ENCODE peak calls at places on chromosomes 13 and 19, in nine cellular contexts. One of them, this sample, is unnamed.

GRCh38 chr13:95614641-95615245 is 29.8 kb downstream of the DZIP1 start:
- DNase-seq in amniotic stem cell: no peak
- DNase-seq in activated CD4-positive, CD25-positive, alpha-beta regulatory T cell treated with anti-CD3 and anti-CD28 coated beads, Interleukin-2, amount 50 U/mL, for 72 hours: no peak
- DNase-seq in NCI-H1436: no peak
- DNase-seq in upper lobe of right lung: no peak
- DNase-seq in NCI-H1930: no peak
- DNase-seq in activated CD4-positive, alpha-beta T cell treated with anti-CD3 and anti-CD28 coated beads for 48 hours: no peak
- DNase-seq in BJ: no peak
- DNase-seq in activated naive CD8-positive, alpha-beta T cell treated with anti-CD3 and anti-CD28 coated beads for 36 hours: no peak
- DNase-seq in this sample: no peak

GRCh38 chr13:108742681-108743080 is 113.3 kb downstream of the MYO16 start:
- DNase-seq in amniotic stem cell: no peak
- DNase-seq in activated CD4-positive, CD25-positive, alpha-beta regulatory T cell treated with anti-CD3 and anti-CD28 coated beads, Interleukin-2, amount 50 U/mL, for 72 hours: no peak
- DNase-seq in NCI-H1436: no peak
- DNase-seq in upper lobe of right lung: no peak
- DNase-seq in NCI-H1930: no peak
- DNase-seq in activated CD4-positive, alpha-beta T cell treated with anti-CD3 and anti-CD28 coated beads for 48 hours: no peak
- DNase-seq in BJ: no peak
- DNase-seq in activated naive CD8-positive, alpha-beta T cell treated with anti-CD3 and anti-CD28 coated beads for 36 hours: no peak
- DNase-seq in this sample: no peak

GRCh38 chr19:6103217-6103644 is 7.1 kb downstream of the RFX2 start:
- DNase-seq in amniotic stem cell: peak
- DNase-seq in activated CD4-positive, CD25-positive, alpha-beta regulatory T cell treated with anti-CD3 and anti-CD28 coated beads, Interleukin-2, amount 50 U/mL, for 72 hours: no peak
- DNase-seq in NCI-H1436: no peak
- DNase-seq in upper lobe of right lung: peak
- DNase-seq in NCI-H1930: no peak
- DNase-seq in activated CD4-positive, alpha-beta T cell treated with anti-CD3 and anti-CD28 coated beads for 48 hours: no peak
- DNase-seq in BJ: peak
- DNase-seq in activated naive CD8-positive, alpha-beta T cell treated with anti-CD3 and anti-CD28 coated beads for 36 hours: no peak
- DNase-seq in this sample: peak

GRCh38 chr19:41328157-41328817 is 18.3 kb downstream of the CCDC97 start:
- DNase-seq in amniotic stem cell: no peak
- DNase-seq in activated CD4-positive, CD25-positive, alpha-beta regulatory T cell treated with anti-CD3 and anti-CD28 coated beads, Interleukin-2, amount 50 U/mL, for 72 hours: no peak
- DNase-seq in NCI-H1436: no peak
- DNase-seq in upper lobe of right lung: no peak
- DNase-seq in NCI-H1930: no peak
- DNase-seq in activated CD4-positive, alpha-beta T cell treated with anti-CD3 and anti-CD28 coated beads for 48 hours: peak
- DNase-seq in BJ: no peak
- DNase-seq in activated naive CD8-positive, alpha-beta T cell treated with anti-CD3 and anti-CD28 coated beads for 36 hours: peak
- DNase-seq in this sample: peak

GRCh38 chr19:55635334-55635717 is 5.5 kb upstream of the ZNF580 start:
- DNase-seq in amniotic stem cell: no peak
- DNase-seq in activated CD4-positive, CD25-positive, alpha-beta regulatory T cell treated with anti-CD3 and anti-CD28 coated beads, Interleukin-2, amount 50 U/mL, for 72 hours: no peak
- DNase-seq in NCI-H1436: no peak
- DNase-seq in upper lobe of right lung: peak
- DNase-seq in NCI-H1930: no peak
- DNase-seq in activated CD4-positive, alpha-beta T cell treated with anti-CD3 and anti-CD28 coated beads for 48 hours: no peak
- DNase-seq in BJ: no peak
- DNase-seq in activated naive CD8-positive, alpha-beta T cell treated with anti-CD3 and anti-CD28 coated beads for 36 hours: no peak
- DNase-seq in this sample: peak

GRCh38 chr19:19134687-19135158 is 3.6 kb downstream of the TMEM161A start:
- DNase-seq in amniotic stem cell: no peak
- DNase-seq in activated CD4-positive, CD25-positive, alpha-beta regulatory T cell treated with anti-CD3 and anti-CD28 coated beads, Interleukin-2, amount 50 U/mL, for 72 hours: peak
- DNase-seq in NCI-H1436: no peak
- DNase-seq in upper lobe of right lung: peak
- DNase-seq in NCI-H1930: no peak
- DNase-seq in activated CD4-positive, alpha-beta T cell treated with anti-CD3 and anti-CD28 coated beads for 48 hours: peak
- DNase-seq in BJ: no peak
- DNase-seq in activated naive CD8-positive, alpha-beta T cell treated with anti-CD3 and anti-CD28 coated beads for 36 hours: peak
- DNase-seq in this sample: peak

GRCh38 chr19:16377521-16377920 is 52.9 kb downstream of the KLF2 start:
- DNase-seq in amniotic stem cell: no peak
- DNase-seq in activated CD4-positive, CD25-positive, alpha-beta regulatory T cell treated with anti-CD3 and anti-CD28 coated beads, Interleukin-2, amount 50 U/mL, for 72 hours: peak
- DNase-seq in NCI-H1436: no peak
- DNase-seq in upper lobe of right lung: no peak
- DNase-seq in NCI-H1930: no peak
- DNase-seq in activated CD4-positive, alpha-beta T cell treated with anti-CD3 and anti-CD28 coated beads for 48 hours: no peak
- DNase-seq in BJ: no peak
- DNase-seq in activated naive CD8-positive, alpha-beta T cell treated with anti-CD3 and anti-CD28 coated beads for 36 hours: no peak
- DNase-seq in this sample: no peak

GRCh38 chr13:58994778-58995177 is 1169.0 kb downstream of the DIAPH3 start:
- DNase-seq in amniotic stem cell: no peak
- DNase-seq in activated CD4-positive, CD25-positive, alpha-beta regulatory T cell treated with anti-CD3 and anti-CD28 coated beads, Interleukin-2, amount 50 U/mL, for 72 hours: no peak
- DNase-seq in NCI-H1436: no peak
- DNase-seq in upper lobe of right lung: no peak
- DNase-seq in NCI-H1930: no peak
- DNase-seq in activated CD4-positive, alpha-beta T cell treated with anti-CD3 and anti-CD28 coated beads for 48 hours: no peak
- DNase-seq in BJ: no peak
- DNase-seq in activated naive CD8-positive, alpha-beta T cell treated with anti-CD3 and anti-CD28 coated beads for 36 hours: no peak
- DNase-seq in this sample: no peak

GRCh38 chr19:36139473-36140288 is at the start of gene CAPNS1:
- DNase-seq in amniotic stem cell: peak
- DNase-seq in activated CD4-positive, CD25-positive, alpha-beta regulatory T cell treated with anti-CD3 and anti-CD28 coated beads, Interleukin-2, amount 50 U/mL, for 72 hours: peak
- DNase-seq in NCI-H1436: peak
- DNase-seq in upper lobe of right lung: peak
- DNase-seq in NCI-H1930: peak
- DNase-seq in activated CD4-positive, alpha-beta T cell treated with anti-CD3 and anti-CD28 coated beads for 48 hours: peak
- DNase-seq in BJ: peak
- DNase-seq in activated naive CD8-positive, alpha-beta T cell treated with anti-CD3 and anti-CD28 coated beads for 36 hours: peak
- DNase-seq in this sample: peak

GRCh38 chr19:31160346-31160926 is 188.8 kb downstream of the TSHZ3 start:
- DNase-seq in amniotic stem cell: no peak
- DNase-seq in activated CD4-positive, CD25-positive, alpha-beta regulatory T cell treated with anti-CD3 and anti-CD28 coated beads, Interleukin-2, amount 50 U/mL, for 72 hours: no peak
- DNase-seq in NCI-H1436: no peak
- DNase-seq in upper lobe of right lung: no peak
- DNase-seq in NCI-H1930: no peak
- DNase-seq in activated CD4-positive, alpha-beta T cell treated with anti-CD3 and anti-CD28 coated beads for 48 hours: no peak
- DNase-seq in BJ: no peak
- DNase-seq in activated naive CD8-positive, alpha-beta T cell treated with anti-CD3 and anti-CD28 coated beads for 36 hours: no peak
- DNase-seq in this sample: no peak

GRCh38 chr13:44506251-44506650 is 69.9 kb downstream of the TSC22D1 start:
- DNase-seq in amniotic stem cell: no peak
- DNase-seq in activated CD4-positive, CD25-positive, alpha-beta regulatory T cell treated with anti-CD3 and anti-CD28 coated beads, Interleukin-2, amount 50 U/mL, for 72 hours: no peak
- DNase-seq in NCI-H1436: no peak
- DNase-seq in upper lobe of right lung: no peak
- DNase-seq in NCI-H1930: no peak
- DNase-seq in activated CD4-positive, alpha-beta T cell treated with anti-CD3 and anti-CD28 coated beads for 48 hours: no peak
- DNase-seq in BJ: no peak
- DNase-seq in activated naive CD8-positive, alpha-beta T cell treated with anti-CD3 and anti-CD28 coated beads for 36 hours: no peak
- DNase-seq in this sample: no peak

GRCh38 chr13:41315466-41316047 is 4.5 kb downstream of the NAA16 start:
- DNase-seq in amniotic stem cell: no peak
- DNase-seq in activated CD4-positive, CD25-positive, alpha-beta regulatory T cell treated with anti-CD3 and anti-CD28 coated beads, Interleukin-2, amount 50 U/mL, for 72 hours: no peak
- DNase-seq in NCI-H1436: no peak
- DNase-seq in upper lobe of right lung: no peak
- DNase-seq in NCI-H1930: no peak
- DNase-seq in activated CD4-positive, alpha-beta T cell treated with anti-CD3 and anti-CD28 coated beads for 48 hours: no peak
- DNase-seq in BJ: peak
- DNase-seq in activated naive CD8-positive, alpha-beta T cell treated with anti-CD3 and anti-CD28 coated beads for 36 hours: no peak
- DNase-seq in this sample: no peak

GRCh38 chr13:31767175-31767900 is 28.0 kb downstream of the RXFP2 start:
- DNase-seq in amniotic stem cell: peak
- DNase-seq in activated CD4-positive, CD25-positive, alpha-beta regulatory T cell treated with anti-CD3 and anti-CD28 coated beads, Interleukin-2, amount 50 U/mL, for 72 hours: no peak
- DNase-seq in NCI-H1436: no peak
- DNase-seq in upper lobe of right lung: no peak
- DNase-seq in NCI-H1930: no peak
- DNase-seq in activated CD4-positive, alpha-beta T cell treated with anti-CD3 and anti-CD28 coated beads for 48 hours: no peak
- DNase-seq in BJ: no peak
- DNase-seq in activated naive CD8-positive, alpha-beta T cell treated with anti-CD3 and anti-CD28 coated beads for 36 hours: no peak
- DNase-seq in this sample: no peak

GRCh38 chr13:38303816-38304215 is 45.8 kb upstream of the UFM1 start:
- DNase-seq in amniotic stem cell: no peak
- DNase-seq in activated CD4-positive, CD25-positive, alpha-beta regulatory T cell treated with anti-CD3 and anti-CD28 coated beads, Interleukin-2, amount 50 U/mL, for 72 hours: no peak
- DNase-seq in NCI-H1436: no peak
- DNase-seq in upper lobe of right lung: no peak
- DNase-seq in NCI-H1930: no peak
- DNase-seq in activated CD4-positive, alpha-beta T cell treated with anti-CD3 and anti-CD28 coated beads for 48 hours: no peak
- DNase-seq in BJ: no peak
- DNase-seq in activated naive CD8-positive, alpha-beta T cell treated with anti-CD3 and anti-CD28 coated beads for 36 hours: no peak
- DNase-seq in this sample: no peak

GRCh38 chr19:10334340-10335148 is 1.2 kb upstream of the RAVER1 start:
- DNase-seq in amniotic stem cell: peak
- DNase-seq in activated CD4-positive, CD25-positive, alpha-beta regulatory T cell treated with anti-CD3 and anti-CD28 coated beads, Interleukin-2, amount 50 U/mL, for 72 hours: peak
- DNase-seq in NCI-H1436: peak
- DNase-seq in upper lobe of right lung: peak
- DNase-seq in NCI-H1930: peak
- DNase-seq in activated CD4-positive, alpha-beta T cell treated with anti-CD3 and anti-CD28 coated beads for 48 hours: peak
- DNase-seq in BJ: peak
- DNase-seq in activated naive CD8-positive, alpha-beta T cell treated with anti-CD3 and anti-CD28 coated beads for 36 hours: peak
- DNase-seq in this sample: peak

GRCh38 chr19:43300206-43300605 is 30.9 kb upstream of the PSG9 start:
- DNase-seq in amniotic stem cell: no peak
- DNase-seq in activated CD4-positive, CD25-positive, alpha-beta regulatory T cell treated with anti-CD3 and anti-CD28 coated beads, Interleukin-2, amount 50 U/mL, for 72 hours: no peak
- DNase-seq in NCI-H1436: no peak
- DNase-seq in upper lobe of right lung: no peak
- DNase-seq in NCI-H1930: no peak
- DNase-seq in activated CD4-positive, alpha-beta T cell treated with anti-CD3 and anti-CD28 coated beads for 48 hours: no peak
- DNase-seq in BJ: no peak
- DNase-seq in activated naive CD8-positive, alpha-beta T cell treated with anti-CD3 and anti-CD28 coated beads for 36 hours: no peak
- DNase-seq in this sample: no peak

GRCh38 chr19:4455742-4456565 is 1.6 kb downstream of the UBXN6 start:
- DNase-seq in amniotic stem cell: peak
- DNase-seq in activated CD4-positive, CD25-positive, alpha-beta regulatory T cell treated with anti-CD3 and anti-CD28 coated beads, Interleukin-2, amount 50 U/mL, for 72 hours: no peak
- DNase-seq in NCI-H1436: no peak
- DNase-seq in upper lobe of right lung: peak
- DNase-seq in NCI-H1930: no peak
- DNase-seq in activated CD4-positive, alpha-beta T cell treated with anti-CD3 and anti-CD28 coated beads for 48 hours: no peak
- DNase-seq in BJ: peak
- DNase-seq in activated naive CD8-positive, alpha-beta T cell treated with anti-CD3 and anti-CD28 coated beads for 36 hours: no peak
- DNase-seq in this sample: peak

GRCh38 chr19:2495130-2495641 is 19.3 kb downstream of the GADD45B start:
- DNase-seq in amniotic stem cell: peak
- DNase-seq in activated CD4-positive, CD25-positive, alpha-beta regulatory T cell treated with anti-CD3 and anti-CD28 coated beads, Interleukin-2, amount 50 U/mL, for 72 hours: no peak
- DNase-seq in NCI-H1436: no peak
- DNase-seq in upper lobe of right lung: peak
- DNase-seq in NCI-H1930: no peak
- DNase-seq in activated CD4-positive, alpha-beta T cell treated with anti-CD3 and anti-CD28 coated beads for 48 hours: no peak
- DNase-seq in BJ: no peak
- DNase-seq in activated naive CD8-positive, alpha-beta T cell treated with anti-CD3 and anti-CD28 coated beads for 36 hours: no peak
- DNase-seq in this sample: peak

GRCh38 chr13:74444877-74445479 is 310.8 kb upstream of the KLF12 start:
- DNase-seq in amniotic stem cell: no peak
- DNase-seq in activated CD4-positive, CD25-positive, alpha-beta regulatory T cell treated with anti-CD3 and anti-CD28 coated beads, Interleukin-2, amount 50 U/mL, for 72 hours: no peak
- DNase-seq in NCI-H1436: no peak
- DNase-seq in upper lobe of right lung: no peak
- DNase-seq in NCI-H1930: no peak
- DNase-seq in activated CD4-positive, alpha-beta T cell treated with anti-CD3 and anti-CD28 coated beads for 48 hours: no peak
- DNase-seq in BJ: no peak
- DNase-seq in activated naive CD8-positive, alpha-beta T cell treated with anti-CD3 and anti-CD28 coated beads for 36 hours: no peak
- DNase-seq in this sample: no peak

GRCh38 chr13:77479326-77479725 is 56.2 kb upstream of the SCEL start:
- DNase-seq in amniotic stem cell: no peak
- DNase-seq in activated CD4-positive, CD25-positive, alpha-beta regulatory T cell treated with anti-CD3 and anti-CD28 coated beads, Interleukin-2, amount 50 U/mL, for 72 hours: no peak
- DNase-seq in NCI-H1436: no peak
- DNase-seq in upper lobe of right lung: no peak
- DNase-seq in NCI-H1930: no peak
- DNase-seq in activated CD4-positive, alpha-beta T cell treated with anti-CD3 and anti-CD28 coated beads for 48 hours: no peak
- DNase-seq in BJ: no peak
- DNase-seq in activated naive CD8-positive, alpha-beta T cell treated with anti-CD3 and anti-CD28 coated beads for 36 hours: no peak
- DNase-seq in this sample: no peak

GRCh38 chr19:20928371-20928770 is 5.3 kb downstream of the ZNF85 start:
- DNase-seq in amniotic stem cell: no peak
- DNase-seq in activated CD4-positive, CD25-positive, alpha-beta regulatory T cell treated with anti-CD3 and anti-CD28 coated beads, Interleukin-2, amount 50 U/mL, for 72 hours: no peak
- DNase-seq in NCI-H1436: no peak
- DNase-seq in upper lobe of right lung: no peak
- DNase-seq in NCI-H1930: no peak
- DNase-seq in activated CD4-positive, alpha-beta T cell treated with anti-CD3 and anti-CD28 coated beads for 48 hours: no peak
- DNase-seq in BJ: peak
- DNase-seq in activated naive CD8-positive, alpha-beta T cell treated with anti-CD3 and anti-CD28 coated beads for 36 hours: no peak
- DNase-seq in this sample: no peak

GRCh38 chr19:40588110-40588854 is 11.6 kb downstream of the SHKBP1 start:
- DNase-seq in amniotic stem cell: no peak
- DNase-seq in activated CD4-positive, CD25-positive, alpha-beta regulatory T cell treated with anti-CD3 and anti-CD28 coated beads, Interleukin-2, amount 50 U/mL, for 72 hours: no peak
- DNase-seq in NCI-H1436: no peak
- DNase-seq in upper lobe of right lung: no peak
- DNase-seq in NCI-H1930: no peak
- DNase-seq in activated CD4-positive, alpha-beta T cell treated with anti-CD3 and anti-CD28 coated beads for 48 hours: no peak
- DNase-seq in BJ: no peak
- DNase-seq in activated naive CD8-positive, alpha-beta T cell treated with anti-CD3 and anti-CD28 coated beads for 36 hours: no peak
- DNase-seq in this sample: no peak

GRCh38 chr19:51359294-51359693 is 6.9 kb downstream of the ETFB start:
- DNase-seq in amniotic stem cell: peak
- DNase-seq in activated CD4-positive, CD25-positive, alpha-beta regulatory T cell treated with anti-CD3 and anti-CD28 coated beads, Interleukin-2, amount 50 U/mL, for 72 hours: no peak
- DNase-seq in NCI-H1436: no peak
- DNase-seq in upper lobe of right lung: no peak
- DNase-seq in NCI-H1930: no peak
- DNase-seq in activated CD4-positive, alpha-beta T cell treated with anti-CD3 and anti-CD28 coated beads for 48 hours: no peak
- DNase-seq in BJ: peak
- DNase-seq in activated naive CD8-positive, alpha-beta T cell treated with anti-CD3 and anti-CD28 coated beads for 36 hours: no peak
- DNase-seq in this sample: no peak

GRCh38 chr19:58261968-58262921 is 16.5 kb upstream of the ZNF8 start:
- DNase-seq in amniotic stem cell: no peak
- DNase-seq in activated CD4-positive, CD25-positive, alpha-beta regulatory T cell treated with anti-CD3 and anti-CD28 coated beads, Interleukin-2, amount 50 U/mL, for 72 hours: no peak
- DNase-seq in NCI-H1436: no peak
- DNase-seq in upper lobe of right lung: no peak
- DNase-seq in NCI-H1930: no peak
- DNase-seq in activated CD4-positive, alpha-beta T cell treated with anti-CD3 and anti-CD28 coated beads for 48 hours: no peak
- DNase-seq in BJ: no peak
- DNase-seq in activated naive CD8-positive, alpha-beta T cell treated with anti-CD3 and anti-CD28 coated beads for 36 hours: no peak
- DNase-seq in this sample: no peak

GRCh38 chr19:1449467-1450442 is at the start of gene APC2:
- DNase-seq in amniotic stem cell: no peak
- DNase-seq in activated CD4-positive, CD25-positive, alpha-beta regulatory T cell treated with anti-CD3 and anti-CD28 coated beads, Interleukin-2, amount 50 U/mL, for 72 hours: no peak
- DNase-seq in NCI-H1436: peak
- DNase-seq in upper lobe of right lung: no peak
- DNase-seq in NCI-H1930: peak
- DNase-seq in activated CD4-positive, alpha-beta T cell treated with anti-CD3 and anti-CD28 coated beads for 48 hours: no peak
- DNase-seq in BJ: no peak
- DNase-seq in activated naive CD8-positive, alpha-beta T cell treated with anti-CD3 and anti-CD28 coated beads for 36 hours: peak
- DNase-seq in this sample: peak

GRCh38 chr13:107347641-107348369 is 779.9 kb upstream of the ARGLU1 start:
- DNase-seq in amniotic stem cell: no peak
- DNase-seq in activated CD4-positive, CD25-positive, alpha-beta regulatory T cell treated with anti-CD3 and anti-CD28 coated beads, Interleukin-2, amount 50 U/mL, for 72 hours: no peak
- DNase-seq in NCI-H1436: no peak
- DNase-seq in upper lobe of right lung: no peak
- DNase-seq in NCI-H1930: no peak
- DNase-seq in activated CD4-positive, alpha-beta T cell treated with anti-CD3 and anti-CD28 coated beads for 48 hours: no peak
- DNase-seq in BJ: no peak
- DNase-seq in activated naive CD8-positive, alpha-beta T cell treated with anti-CD3 and anti-CD28 coated beads for 36 hours: no peak
- DNase-seq in this sample: no peak

GRCh38 chr19:31140717-31141116 is 208.5 kb downstream of the TSHZ3 start:
- DNase-seq in amniotic stem cell: no peak
- DNase-seq in activated CD4-positive, CD25-positive, alpha-beta regulatory T cell treated with anti-CD3 and anti-CD28 coated beads, Interleukin-2, amount 50 U/mL, for 72 hours: no peak
- DNase-seq in NCI-H1436: no peak
- DNase-seq in upper lobe of right lung: no peak
- DNase-seq in NCI-H1930: no peak
- DNase-seq in activated CD4-positive, alpha-beta T cell treated with anti-CD3 and anti-CD28 coated beads for 48 hours: no peak
- DNase-seq in BJ: no peak
- DNase-seq in activated naive CD8-positive, alpha-beta T cell treated with anti-CD3 and anti-CD28 coated beads for 36 hours: no peak
- DNase-seq in this sample: no peak

This sample was measured in right cardiac atrium.